ENCODE peak calls at places on chromosome 11, in six cellular contexts. S is A673, G is neuronal stem cell, Y is right atrium auricular region, B is prostate gland, X is colonic mucosa. R is an unnamed sample. For H3K36me3 and H3K9me3, the result is how much of the 10 kb centered on the place peaks cover.

GRCh38 chr11:26522912-26523610 is 49.0 kb downstream of the MUC15 start:
- DNase-seq in X (no peak), G (no peak), S (peak), B (no peak), Y (no peak), R (no peak)

GRCh38 chr11:68140496-68141246 is 19.5 kb upstream of the CHKA start:
- DNase-seq in X (no peak), B (no peak), Y (no peak), G (no peak), S (peak), R (peak)

GRCh38 chr11:41613321-41613720 is 153.9 kb upstream of the LRRC4C start:
- DNase-seq in G (no peak), Y (no peak), B (no peak), X (no peak), S (no peak), R (no peak)

GRCh38 chr11:72842644-72843330 is 28.6 kb downstream of the ATG16L2 start:
- DNase-seq in S (no peak), B (no peak), G (no peak), X (no peak), Y (no peak), R (no peak)

GRCh38 chr11:64170419-64170818 is 4.5 kb upstream of the MACROD1 start:
- DNase-seq in S (no peak), G (no peak), X (no peak), Y (no peak), B (no peak), R (no peak)

GRCh38 chr11:73414977-73415492 is 38.8 kb downstream of the RELT start:
- DNase-seq in B (no peak), G (no peak), S (no peak), X (no peak), Y (no peak), R (no peak)

GRCh38 chr11:119551726-119552510 is 128.9 kb upstream of the THY1 start:
- DNase-seq in B (no peak), X (no peak), S (no peak), G (no peak), Y (peak), R (no peak)

GRCh38 chr11:47946682-47947575 is 33.4 kb upstream of the PTPRJ start:
- DNase-seq in X (peak), S (peak), B (peak), Y (peak), G (no peak), R (peak)

GRCh38 chr11:95697614-95698408 is 91.8 kb downstream of the FAM76B start:
- DNase-seq in Y (no peak), B (no peak), G (no peak), X (no peak), S (no peak), R (no peak)

GRCh38 chr11:112526699-112527410 is 266.2 kb upstream of the PLET1 start:
- DNase-seq in S (peak), Y (no peak), B (no peak), G (no peak), X (no peak), R (no peak)

GRCh38 chr11:92762175-92762574 is 207.3 kb upstream of the MTNR1B start:
- DNase-seq in G (no peak), Y (no peak), X (no peak), S (no peak), B (no peak), R (no peak)

DNA sequence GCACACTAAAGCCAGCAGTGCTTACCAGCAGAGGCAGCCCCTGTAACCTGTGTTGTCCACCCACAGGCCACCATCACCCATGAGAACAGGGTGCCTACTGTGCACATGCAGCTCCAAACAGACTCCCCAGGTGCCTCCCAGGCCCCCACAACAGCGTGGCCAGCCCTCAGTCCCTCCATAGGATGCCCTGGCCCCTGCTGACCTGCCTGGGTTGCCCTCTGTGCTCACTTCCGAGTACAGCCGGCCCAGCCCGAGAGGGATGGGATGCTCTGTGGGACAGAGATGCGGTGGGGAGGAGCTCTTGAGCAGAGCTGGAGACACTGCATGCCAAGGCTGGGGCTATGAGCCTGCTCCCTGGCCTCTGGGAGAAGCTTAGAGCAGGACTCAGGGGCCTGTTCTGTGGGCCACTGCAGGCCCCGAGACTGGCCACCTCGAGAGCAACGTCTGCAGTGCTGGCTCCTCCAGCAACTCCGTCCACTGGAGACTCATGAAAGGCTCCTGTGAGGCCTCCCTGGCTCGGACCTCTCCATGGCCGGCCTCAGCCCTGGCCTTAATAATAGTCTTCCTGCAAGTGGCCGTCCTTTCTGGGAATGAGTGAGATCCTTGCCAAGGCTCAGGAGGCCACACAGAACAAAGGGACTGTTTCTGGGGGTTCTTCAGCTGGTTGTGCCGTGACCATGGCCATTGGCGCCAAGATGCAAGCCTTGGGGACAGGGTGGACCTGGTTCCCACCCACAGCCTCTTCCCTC is 27.0 kb downstream of the FADS2 start:
- DNase-seq in B (no peak), G (no peak), X (no peak), Y (no peak), S (no peak), R (no peak)
- H3K36me3 ChIP-seq in B (under half), G (half or more), X (under half), Y (under half), S (half or more), R (under half)

GRCh38 chr11:4087551-4087950 is 7.0 kb upstream of the RRM1 start:
- DNase-seq in Y (no peak), X (no peak), B (no peak), G (no peak), S (no peak), R (no peak)
- H3K9me3 ChIP-seq in Y (under half), X (under half), B (under half), G (under half), S (under half), R (under half)

DNA sequence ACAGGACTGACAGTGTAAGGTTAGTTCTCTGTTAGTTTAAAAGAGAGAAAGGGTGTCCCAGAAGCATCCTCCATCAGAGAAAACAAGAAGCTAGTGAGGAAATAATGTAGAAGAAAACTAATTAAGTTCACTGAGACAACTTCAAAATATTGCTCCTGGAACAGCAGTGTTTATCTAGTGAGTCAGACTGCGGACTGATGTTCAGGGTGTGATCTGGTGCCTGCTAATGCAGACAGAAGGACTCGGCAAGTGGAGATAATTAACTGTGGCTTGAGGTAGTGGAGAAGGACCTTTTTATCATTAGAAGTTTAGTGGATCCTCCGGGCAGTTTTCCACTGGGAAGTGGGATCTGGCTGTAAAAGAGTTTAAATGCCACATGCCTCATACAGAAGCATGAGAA is 55.4 kb downstream of the CDON start:
- DNase-seq in B (peak), X (no peak), G (no peak), S (no peak), Y (no peak), R (no peak)
- H3K27ac ChIP-seq in B (no peak), X (no peak), G (no peak), S (no peak), Y (peak), R (no peak)

DNA sequence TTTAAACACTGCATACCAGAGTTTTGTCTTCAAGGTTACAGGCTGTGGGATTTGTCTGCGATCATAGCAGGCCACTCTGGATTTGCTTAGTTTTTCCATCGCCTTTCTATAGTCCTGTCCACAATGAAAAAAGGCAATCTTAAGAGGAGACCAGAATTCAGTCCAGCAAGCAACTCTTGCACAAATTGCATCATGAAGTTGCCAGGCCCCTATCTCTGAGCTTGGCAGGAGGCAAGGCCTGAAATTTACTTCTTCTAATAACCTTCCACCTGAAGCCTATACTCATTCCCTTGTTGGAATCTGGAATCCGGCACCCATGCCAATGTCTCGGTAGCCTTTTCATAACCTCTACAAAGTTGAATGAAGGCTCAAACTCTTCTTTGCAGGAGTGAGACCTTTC is 100.1 kb downstream of the NAV2 start:
- DNase-seq in Y (no peak), G (no peak), X (no peak), S (no peak), B (no peak), R (no peak)
- H3K36me3 ChIP-seq in Y (under half), G (under half), X (under half), S (under half), B (under half), R (under half)

DNA sequence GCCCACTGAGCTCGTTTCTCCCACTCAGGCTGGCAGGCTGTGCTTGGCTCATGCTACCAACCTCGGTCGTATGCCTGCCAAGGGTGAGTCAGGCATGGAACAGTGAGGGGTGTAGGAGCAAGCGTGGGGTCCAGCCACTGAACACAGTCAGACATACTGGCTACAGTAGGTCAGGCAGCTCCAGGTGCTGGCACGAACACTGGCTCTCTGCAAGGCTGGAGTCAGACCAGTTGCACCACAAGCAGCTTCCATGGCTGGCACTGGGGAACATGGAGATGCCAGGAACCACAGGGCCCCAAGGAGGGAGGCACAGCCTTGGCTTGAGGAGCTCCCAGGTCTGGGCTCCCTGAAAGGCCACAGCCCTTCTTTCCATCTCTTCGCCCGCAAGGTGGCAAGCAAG is 410.7 kb upstream of the KIRREL3 start:
- DNase-seq in Y (no peak), B (no peak), S (no peak), G (no peak), X (no peak), R (no peak)
- H3K9me3 ChIP-seq in Y (under half), B (under half), S (under half), G (under half), X (under half), R (under half)

GRCh38 chr11:2691355-2691761 is 8.4 kb downstream of the KCNQ1OT1 start:
- DNase-seq in S (no peak), B (no peak), G (no peak), X (no peak), Y (no peak), R (peak)
- H3K27ac ChIP-seq in S (no peak), B (no peak), G (no peak), X (no peak), Y (no peak), R (no peak)

DNA sequence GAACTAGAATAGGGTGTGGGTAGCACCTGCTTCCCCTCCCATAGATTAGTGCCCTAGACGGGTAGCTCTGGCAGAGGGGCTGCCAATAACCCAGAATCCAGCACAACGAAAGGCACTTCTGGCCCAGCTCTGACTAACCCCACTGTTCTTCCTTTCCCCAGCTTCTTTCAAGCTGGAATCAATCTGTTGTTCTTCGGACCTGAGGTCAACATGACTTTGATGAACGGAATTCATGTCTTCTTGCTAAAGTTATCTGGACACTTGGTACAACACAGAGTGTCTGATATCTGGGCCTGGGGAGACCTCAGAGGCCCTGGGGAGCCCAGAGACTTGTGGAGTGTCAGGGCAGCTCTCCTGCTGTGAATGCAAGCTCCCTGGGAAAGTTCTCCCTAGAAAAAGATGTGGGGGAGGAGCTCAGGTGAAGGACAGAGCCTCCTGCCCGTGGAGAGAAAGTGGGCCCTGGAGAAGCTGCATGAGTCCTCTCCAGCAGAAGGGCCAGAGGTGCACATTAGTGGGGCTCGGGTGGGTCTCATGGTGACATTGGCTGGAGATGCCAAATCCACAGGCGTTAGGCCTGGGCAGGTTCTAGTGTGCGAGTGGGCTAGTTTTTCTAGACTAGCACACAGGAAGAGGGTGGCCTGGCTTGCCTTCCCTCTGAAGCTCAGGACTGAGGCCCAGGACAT is 6.3 kb downstream of the KCNJ11 start:
- DNase-seq in X (no peak), S (no peak), B (no peak), Y (no peak), G (no peak), R (no peak)
- H3K36me3 ChIP-seq in X (under half), S (under half), B (under half), Y (under half), G (under half), R (under half)